ENCODE peak calls at places on chromosomes 5 and 9, in six cellular contexts. R is GM23248, S is skeletal muscle cell, I is bronchial epithelial cell, Y is HuH-7, Q is lung microvascular endothelial cell. M is an unnamed sample.
A peak's percentile ranks its signal among the peaks of the same experiment; 100 is the strongest.

GRCh38 chr9:114487607-114488300 is 17.5 kb downstream of the WHRN start:
- DNase-seq in R (peak; percentile 74), S (no peak), I (peak; percentile 61), Y (peak; percentile 86), Q (peak; percentile 81), M (peak; percentile 82)

GRCh38 chr9:92001244-92001643 is 51.2 kb upstream of the ROR2 start:
- DNase-seq in R (peak; percentile 87), S (no peak), I (no peak), Y (no peak), Q (peak; percentile 4), M (peak; percentile 52)

GRCh38 chr5:134594797-134595457 is 37.7 kb downstream of the SAR1B start:
- DNase-seq in R (no peak), S (no peak), I (no peak), Y (no peak), Q (no peak), M (no peak)

GRCh38 chr9:93124793-93125192 is 9.3 kb downstream of the NINJ1 start:
- DNase-seq in R (no peak), S (no peak), I (no peak), Y (no peak), Q (no peak), M (no peak)

GRCh38 chr9:93902051-93902779 is 52.9 kb downstream of the BARX1 start:
- DNase-seq in R (no peak), S (no peak), I (no peak), Y (no peak), Q (no peak), M (no peak)

GRCh38 chr5:159547466-159548195 is 217.3 kb upstream of the IL12B start:
- DNase-seq in R (no peak), S (no peak), I (no peak), Y (no peak), Q (no peak), M (no peak)

GRCh38 chr5:68405026-68405684 is 189.6 kb downstream of the PIK3R1 start:
- DNase-seq in R (peak; percentile 25), S (no peak), I (peak; percentile 80), Y (no peak), Q (no peak), M (no peak)

GRCh38 chr5:97425511-97425910 is 242.5 kb upstream of the RIOK2 start:
- DNase-seq in R (peak; percentile 33), S (no peak), I (peak; percentile 14), Y (no peak), Q (peak; percentile 18), M (peak; percentile 13)

GRCh38 chr9:129778469-129778868 is 24.5 kb upstream of the TOR1B start:
- DNase-seq in R (no peak), S (no peak), I (peak; percentile 61), Y (no peak), Q (no peak), M (no peak)

GRCh38 chr5:74017786-74018211 is 391.8 kb downstream of the ARHGEF28 start:
- DNase-seq in R (peak; percentile 89), S (peak; percentile 62), I (peak; percentile 90), Y (no peak), Q (no peak), M (peak; percentile 76)

GRCh38 chr5:141870226-141870625 is 8.0 kb downstream of the PCDH1 start:
- DNase-seq in R (no peak), S (no peak), I (no peak), Y (no peak), Q (no peak), M (no peak)

GRCh38 chr5:68898961-68899471 is 194.8 kb upstream of the SLC30A5 start:
- DNase-seq in R (peak; percentile 83), S (peak; percentile 67), I (peak; percentile 87), Y (no peak), Q (peak; percentile 3), M (peak; percentile 74)

GRCh38 chr5:115297043-115297442 is 589 bp upstream of the CCDC112 start:
- DNase-seq in R (peak; percentile 18), S (no peak), I (no peak), Y (no peak), Q (no peak), M (peak; percentile 33)

GRCh38 chr9:127783111-127783621 is 2.7 kb upstream of the CDK9 start:
- DNase-seq in R (no peak), S (no peak), I (no peak), Y (no peak), Q (peak; percentile 81), M (no peak)

GRCh38 chr9:72925126-72925810 is 27.6 kb downstream of the ALDH1A1 start:
- DNase-seq in R (no peak), S (no peak), I (peak; percentile 75), Y (peak; percentile 13), Q (peak; percentile 97), M (no peak)

GRCh38 chr9:108671794-108672193 is 184.0 kb downstream of the ACTL7B start:
- DNase-seq in R (peak; percentile 87), S (no peak), I (peak; percentile 93), Y (no peak), Q (no peak), M (peak; percentile 78)

GRCh38 chr5:168654225-168654624 is 75.1 kb upstream of the PANK3 start:
- DNase-seq in R (peak; percentile 84), S (no peak), I (no peak), Y (no peak), Q (peak; percentile 60), M (peak; percentile 92)

GRCh38 chr9:37676411-37676830 is 25.7 kb downstream of the FRMPD1 start:
- DNase-seq in R (no peak), S (peak; percentile 39), I (no peak), Y (no peak), Q (no peak), M (peak; percentile 24)

GRCh38 chr9:116232425-116233159 is 79.0 kb downstream of the PAPPA start:
- DNase-seq in R (peak; percentile 79), S (no peak), I (peak; percentile 63), Y (no peak), Q (no peak), M (peak; percentile 13)

GRCh38 chr9:76810377-76810957 is 46.2 kb downstream of the PCA3 start:
- DNase-seq in R (peak; percentile 72), S (no peak), I (peak; percentile 71), Y (peak; percentile 42), Q (peak; percentile 76), M (peak; percentile 53)

M was measured in AG20443.